ENCODE peak calls at places on chromosomes 16 and 17, in six cellular contexts. One of them, this sample, is unnamed.

GRCh38 chr17:3695129-3695722 is 729 bp downstream of the P2RX5 start:
- DNase-seq in spleen: no peak
- DNase-seq in sigmoid colon: no peak
- DNase-seq in SK-N-SH: peak; percentile 71
- DNase-seq in suprapubic skin: no peak
- DNase-seq in breast epithelium: no peak
- DNase-seq in this sample: no peak

GRCh38 chr17:19012171-19013080 is 7.9 kb upstream of the FAM83G start:
- DNase-seq in breast epithelium: no peak
- DNase-seq in spleen: peak; percentile 66
- DNase-seq in suprapubic skin: no peak
- DNase-seq in sigmoid colon: no peak
- DNase-seq in SK-N-SH: no peak
- DNase-seq in this sample: no peak

GRCh38 chr16:88022076-88023042 is 71.1 kb downstream of the BANP start:
- DNase-seq in spleen: no peak
- DNase-seq in sigmoid colon: no peak
- DNase-seq in breast epithelium: peak; percentile 34
- DNase-seq in suprapubic skin: no peak
- DNase-seq in SK-N-SH: peak; percentile 61
- DNase-seq in this sample: no peak

GRCh38 chr17:28335959-28336871 is 654 bp downstream of the TNFAIP1 start:
- DNase-seq in suprapubic skin: peak; percentile 86
- DNase-seq in SK-N-SH: peak; percentile 75
- DNase-seq in breast epithelium: peak; percentile 73
- DNase-seq in spleen: peak; percentile 87
- DNase-seq in sigmoid colon: peak; percentile 71
- DNase-seq in this sample: no peak

GRCh38 chr16:85947511-85948509 is 48.8 kb downstream of the IRF8 start:
- DNase-seq in suprapubic skin: no peak
- DNase-seq in sigmoid colon: no peak
- DNase-seq in SK-N-SH: no peak
- DNase-seq in breast epithelium: no peak
- DNase-seq in spleen: no peak
- DNase-seq in this sample: no peak

GRCh38 chr16:66205287-66206167 is 161.0 kb upstream of the CDH5 start:
- DNase-seq in breast epithelium: no peak
- DNase-seq in suprapubic skin: no peak
- DNase-seq in SK-N-SH: no peak
- DNase-seq in spleen: no peak
- DNase-seq in sigmoid colon: no peak
- DNase-seq in this sample: no peak

GRCh38 chr17:49610883-49611584 is 35.4 kb downstream of the NXPH3 start:
- DNase-seq in suprapubic skin: no peak
- DNase-seq in spleen: no peak
- DNase-seq in sigmoid colon: no peak
- DNase-seq in breast epithelium: no peak
- DNase-seq in SK-N-SH: no peak
- DNase-seq in this sample: no peak

GRCh38 chr17:38739305-38739704 is 8.8 kb downstream of the PCGF2 start:
- DNase-seq in sigmoid colon: no peak
- DNase-seq in SK-N-SH: no peak
- DNase-seq in suprapubic skin: no peak
- DNase-seq in breast epithelium: no peak
- DNase-seq in spleen: no peak
- DNase-seq in this sample: no peak

GRCh38 chr16:65769055-65769465 is 597.4 kb upstream of the CDH5 start:
- DNase-seq in breast epithelium: no peak
- DNase-seq in SK-N-SH: no peak
- DNase-seq in sigmoid colon: no peak
- DNase-seq in spleen: no peak
- DNase-seq in suprapubic skin: no peak
- DNase-seq in this sample: peak; percentile 14

GRCh38 chr17:69508814-69509213 is 94.3 kb downstream of the MAP2K6 start:
- DNase-seq in spleen: no peak
- DNase-seq in breast epithelium: no peak
- DNase-seq in suprapubic skin: no peak
- DNase-seq in SK-N-SH: no peak
- DNase-seq in sigmoid colon: no peak
- DNase-seq in this sample: no peak

GRCh38 chr16:82660078-82660645 is 33.4 kb downstream of the CDH13 start:
- DNase-seq in SK-N-SH: no peak
- DNase-seq in spleen: no peak
- DNase-seq in sigmoid colon: no peak
- DNase-seq in suprapubic skin: no peak
- DNase-seq in breast epithelium: no peak
- DNase-seq in this sample: peak; percentile 50

GRCh38 chr16:70529051-70529777 is 5.6 kb downstream of the SF3B3 start:
- DNase-seq in suprapubic skin: no peak
- DNase-seq in SK-N-SH: peak; percentile 46
- DNase-seq in spleen: no peak
- DNase-seq in sigmoid colon: no peak
- DNase-seq in breast epithelium: no peak
- DNase-seq in this sample: no peak

GRCh38 chr17:74177018-74177450 is 26.4 kb upstream of the RPL38 start:
- DNase-seq in breast epithelium: no peak
- DNase-seq in sigmoid colon: no peak
- DNase-seq in spleen: peak; percentile 21
- DNase-seq in SK-N-SH: no peak
- DNase-seq in suprapubic skin: no peak
- DNase-seq in this sample: no peak

GRCh38 chr17:55883112-55883511 is 132.3 kb downstream of the PCTP start:
- DNase-seq in spleen: no peak
- DNase-seq in SK-N-SH: peak; percentile 7
- DNase-seq in breast epithelium: no peak
- DNase-seq in suprapubic skin: no peak
- DNase-seq in sigmoid colon: no peak
- DNase-seq in this sample: no peak

GRCh38 chr16:11331967-11332366 is 13.3 kb upstream of the RMI2 start:
- DNase-seq in breast epithelium: no peak
- DNase-seq in SK-N-SH: no peak
- DNase-seq in spleen: no peak
- DNase-seq in suprapubic skin: no peak
- DNase-seq in sigmoid colon: no peak
- DNase-seq in this sample: no peak

GRCh38 chr17:74011963-74012362 is 191.5 kb upstream of the RPL38 start:
- DNase-seq in suprapubic skin: no peak
- DNase-seq in breast epithelium: no peak
- DNase-seq in spleen: no peak
- DNase-seq in SK-N-SH: peak; percentile 85
- DNase-seq in sigmoid colon: no peak
- DNase-seq in this sample: no peak

GRCh38 chr16:87765473-87765775 is 362 bp downstream of the KLHDC4 start:
- DNase-seq in spleen: no peak
- DNase-seq in breast epithelium: no peak
- DNase-seq in suprapubic skin: no peak
- DNase-seq in SK-N-SH: peak; percentile 62
- DNase-seq in sigmoid colon: no peak
- DNase-seq in this sample: no peak

GRCh38 chr17:13079010-13079409 is 61.2 kb upstream of the ELAC2 start:
- DNase-seq in SK-N-SH: no peak
- DNase-seq in breast epithelium: no peak
- DNase-seq in spleen: no peak
- DNase-seq in sigmoid colon: no peak
- DNase-seq in suprapubic skin: no peak
- DNase-seq in this sample: no peak

GRCh38 chr16:2757344-2757743 is 4.9 kb downstream of the SRRM2 start:
- DNase-seq in sigmoid colon: no peak
- DNase-seq in suprapubic skin: no peak
- DNase-seq in SK-N-SH: no peak
- DNase-seq in breast epithelium: no peak
- DNase-seq in spleen: peak; percentile 27
- DNase-seq in this sample: no peak

GRCh38 chr16:51898872-51899271 is 648.1 kb downstream of the TOX3 start:
- DNase-seq in breast epithelium: no peak
- DNase-seq in spleen: no peak
- DNase-seq in SK-N-SH: no peak
- DNase-seq in sigmoid colon: no peak
- DNase-seq in suprapubic skin: no peak
- DNase-seq in this sample: no peak

GRCh38 chr16:67547423-67548264 is 14.7 kb upstream of the CTCF start:
- DNase-seq in sigmoid colon: peak; percentile 74
- DNase-seq in breast epithelium: no peak
- DNase-seq in suprapubic skin: peak; percentile 75
- DNase-seq in SK-N-SH: no peak
- DNase-seq in spleen: peak; percentile 92
- DNase-seq in this sample: no peak

GRCh38 chr16:17194190-17194780 is 276.5 kb downstream of the XYLT1 start:
- DNase-seq in suprapubic skin: no peak
- DNase-seq in spleen: peak; percentile 86
- DNase-seq in sigmoid colon: peak; percentile 78
- DNase-seq in breast epithelium: no peak
- DNase-seq in SK-N-SH: peak; percentile 52
- DNase-seq in this sample: no peak

GRCh38 chr17:17314501-17315071 is 11.4 kb downstream of the NT5M start:
- DNase-seq in spleen: peak; percentile 32
- DNase-seq in suprapubic skin: no peak
- DNase-seq in sigmoid colon: peak; percentile 25
- DNase-seq in SK-N-SH: no peak
- DNase-seq in breast epithelium: no peak
- DNase-seq in this sample: no peak

GRCh38 chr17:82587234-82588086 is 60.8 kb downstream of the WDR45B start:
- DNase-seq in suprapubic skin: no peak
- DNase-seq in spleen: no peak
- DNase-seq in sigmoid colon: no peak
- DNase-seq in breast epithelium: no peak
- DNase-seq in SK-N-SH: no peak
- DNase-seq in this sample: no peak

GRCh38 chr17:4199818-4200402 is 56.9 kb downstream of the CYB5D2 start:
- DNase-seq in spleen: no peak
- DNase-seq in sigmoid colon: no peak
- DNase-seq in SK-N-SH: peak; percentile 77
- DNase-seq in breast epithelium: no peak
- DNase-seq in suprapubic skin: no peak
- DNase-seq in this sample: no peak

GRCh38 chr17:15431766-15432165 is 35.7 kb downstream of the CDRT4 start:
- DNase-seq in SK-N-SH: no peak
- DNase-seq in suprapubic skin: no peak
- DNase-seq in sigmoid colon: peak; percentile 79
- DNase-seq in spleen: no peak
- DNase-seq in breast epithelium: no peak
- DNase-seq in this sample: no peak

DNA sequence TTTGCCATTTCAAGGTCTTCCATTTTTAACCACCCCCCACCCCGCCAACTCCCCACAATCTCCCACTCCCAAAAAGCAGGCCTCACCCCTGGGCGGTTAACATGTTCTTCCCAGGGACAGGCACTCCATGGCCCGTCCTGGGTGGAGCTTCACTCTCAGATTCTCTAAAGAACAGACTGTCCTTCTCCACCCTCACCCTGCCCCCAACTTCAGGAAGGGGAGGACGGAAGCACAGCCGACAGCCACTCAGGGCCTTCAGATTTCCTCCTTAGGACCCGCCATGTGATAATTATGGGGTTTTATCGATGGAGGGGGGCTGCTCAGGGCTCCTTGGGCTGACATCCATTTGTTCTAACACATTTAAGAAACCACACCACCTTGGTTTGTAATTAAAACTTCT is 61.9 kb downstream of the ZFHX3 start:
- DNase-seq in sigmoid colon: peak; percentile 90
- DNase-seq in SK-N-SH: no peak
- DNase-seq in suprapubic skin: peak; percentile 88
- DNase-seq in spleen: no peak
- DNase-seq in breast epithelium: no peak
- DNase-seq in this sample: no peak
- H3K27ac ChIP-seq in sigmoid colon: peak overlapping the region; percentile 87
- H3K27ac ChIP-seq in SK-N-SH: no peak overlapping the region
- H3K27ac ChIP-seq in suprapubic skin: peak overlapping the region; percentile 83
- H3K27ac ChIP-seq in spleen: peak overlapping the region; percentile 50
- H3K27ac ChIP-seq in breast epithelium: peak overlapping the region; percentile 57
- H3K27ac ChIP-seq in this sample: no peak overlapping the region

DNA sequence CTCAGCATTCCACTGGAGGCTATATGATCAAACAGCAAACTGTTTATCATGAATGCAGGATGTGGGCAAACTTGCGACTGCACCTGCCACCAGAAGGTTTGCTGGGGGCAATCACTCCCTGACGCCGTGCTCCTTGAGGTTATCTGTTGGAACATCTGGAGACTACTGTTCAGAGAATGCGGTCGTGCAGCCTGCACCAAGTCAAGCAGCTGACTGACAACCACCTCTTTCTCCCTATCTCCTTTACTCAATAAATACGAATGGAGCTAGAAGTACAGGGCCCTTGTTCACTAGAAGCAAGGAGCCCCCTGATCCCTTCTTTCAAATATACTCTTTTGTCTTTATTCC is 2101.2 kb downstream of the TP53TG3F start:
- DNase-seq in sigmoid colon: no peak
- DNase-seq in SK-N-SH: no peak
- DNase-seq in breast epithelium: no peak
- DNase-seq in spleen: no peak
- DNase-seq in suprapubic skin: no peak
- DNase-seq in this sample: no peak
- H3K9me3 ChIP-seq in sigmoid colon: no peaks in the 10 kb centered on the region
- H3K9me3 ChIP-seq in SK-N-SH: no peaks in the 10 kb centered on the region
- H3K9me3 ChIP-seq in breast epithelium: no peaks in the 10 kb centered on the region
- H3K9me3 ChIP-seq in spleen: peaks cover 33% of the 10 kb centered on the region
- H3K9me3 ChIP-seq in suprapubic skin: peaks cover 4% of the 10 kb centered on the region
- H3K9me3 ChIP-seq in this sample: no peaks in the 10 kb centered on the region

DNA sequence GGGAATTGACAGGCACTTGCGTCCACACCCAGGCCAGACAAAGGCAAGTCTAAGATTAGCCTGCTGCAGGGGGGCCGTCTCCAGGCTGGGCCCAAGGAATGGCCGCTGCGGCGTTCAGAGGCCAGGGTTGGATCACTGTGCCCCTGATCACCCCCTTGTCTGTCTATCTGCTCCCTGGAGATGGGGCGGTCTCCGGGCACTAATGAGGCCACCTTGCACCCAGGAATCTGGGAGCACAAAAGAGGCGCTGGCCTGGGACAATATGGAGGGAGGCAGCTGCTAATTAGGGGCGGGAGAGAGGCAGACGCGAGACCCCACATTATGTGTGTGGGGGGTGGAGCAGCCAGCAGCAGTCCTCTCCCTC is 227 bp upstream of the HCRT start:
- DNase-seq in sigmoid colon: no peak
- DNase-seq in SK-N-SH: no peak
- DNase-seq in breast epithelium: no peak
- DNase-seq in spleen: no peak
- DNase-seq in suprapubic skin: peak; percentile 59
- DNase-seq in this sample: no peak
- TF ChIP-seq POLR2AphosphoS5 in sigmoid colon: no peak
- TF ChIP-seq POLR2AphosphoS5 in SK-N-SH: no peak
- TF ChIP-seq POLR2AphosphoS5 in breast epithelium: no peak
- TF ChIP-seq POLR2AphosphoS5 in spleen: no peak
- TF ChIP-seq POLR2AphosphoS5 in suprapubic skin: no peak
- TF ChIP-seq POLR2AphosphoS5 in this sample: no peak

GRCh38 chr16:57623251-57624043 is 5.0 kb upstream of the ADGRG1 start:
- DNase-seq in breast epithelium: peak; percentile 73
- DNase-seq in spleen: peak; percentile 59
- DNase-seq in SK-N-SH: no peak
- DNase-seq in suprapubic skin: peak; percentile 71
- DNase-seq in sigmoid colon: peak; percentile 72
- DNase-seq in this sample: no peak
- H3K27ac ChIP-seq in breast epithelium: peak overlapping the region; percentile 92
- H3K27ac ChIP-seq in spleen: no peak overlapping the region
- H3K27ac ChIP-seq in SK-N-SH: no peak overlapping the region
- H3K27ac ChIP-seq in suprapubic skin: peak overlapping the region; percentile 96
- H3K27ac ChIP-seq in sigmoid colon: no peak overlapping the region
- H3K27ac ChIP-seq in this sample: no peak overlapping the region